ENCODE peak calls at places on chromosome 17, in seven cellular contexts. X, D, H, B, J, Z and P are unnamed samples.

GRCh38 chr17:74089869-74090464 is 113.5 kb upstream of the RPL38 start:
- DNase-seq in B (peak), J (peak), Z (peak), H (peak), D (peak), X (no peak), P (peak)

GRCh38 chr17:67239597-67239996 is 5.4 kb downstream of the HELZ start:
- DNase-seq in J (no peak), H (no peak), B (no peak), Z (no peak), X (no peak), D (peak), P (no peak)

GRCh38 chr17:57484826-57485565 is 228.7 kb downstream of the MSI2 start:
- DNase-seq in H (no peak), B (no peak), J (no peak), X (no peak), D (no peak), Z (no peak), P (no peak)

GRCh38 chr17:36188891-36189306 is 7.7 kb downstream of the CCL3L1 start:
- DNase-seq in Z (peak), X (no peak), H (no peak), D (no peak), J (peak), B (no peak), P (no peak)

GRCh38 chr17:53919356-53919755 is 96.6 kb downstream of the KIF2B start:
- DNase-seq in H (no peak), D (no peak), Z (no peak), J (no peak), X (no peak), B (no peak), P (no peak)

GRCh38 chr17:40303009-40303657 is 5.8 kb upstream of the RARA start:
- DNase-seq in Z (peak), X (peak), B (no peak), J (no peak), H (peak), D (no peak), P (no peak)

GRCh38 chr17:31595666-31596381 is 204.3 kb downstream of the RAB11FIP4 start:
- DNase-seq in D (no peak), H (no peak), J (no peak), Z (no peak), X (no peak), B (no peak), P (no peak)

GRCh38 chr17:56834380-56835258 is 668 bp downstream of the DGKE start:
- DNase-seq in B (peak), Z (peak), H (peak), J (peak), X (no peak), D (no peak), P (no peak)

GRCh38 chr17:35543856-35544255 is 6.4 kb upstream of the SLFN12L start:
- DNase-seq in J (no peak), X (no peak), H (no peak), Z (no peak), B (no peak), D (no peak), P (no peak)

GRCh38 chr17:45688353-45688752 is 95.8 kb upstream of the CRHR1 start:
- DNase-seq in H (no peak), D (no peak), J (no peak), Z (no peak), X (no peak), B (no peak), P (no peak)

GRCh38 chr17:71801301-71801700 is 319.5 kb upstream of the SOX9 start:
- DNase-seq in Z (no peak), X (no peak), H (no peak), B (no peak), J (no peak), D (peak), P (peak)

GRCh38 chr17:60139438-60140285 is 10.1 kb upstream of the CA4 start:
- DNase-seq in H (peak), B (peak), D (no peak), X (peak), Z (peak), J (no peak), P (no peak)

GRCh38 chr17:1813088-1813487 is 16.6 kb downstream of the SMYD4 start:
- DNase-seq in J (no peak), H (no peak), X (no peak), D (peak), B (no peak), Z (no peak), P (no peak)

GRCh38 chr17:33968350-33969044 is 286.6 kb upstream of the CCL2 start:
- DNase-seq in Z (peak), H (no peak), B (no peak), J (peak), X (no peak), D (no peak), P (no peak)

GRCh38 chr17:59219370-59219769 is 941 bp upstream of the GDPD1 start:
- DNase-seq in J (no peak), Z (no peak), X (no peak), B (no peak), D (no peak), H (no peak), P (no peak)

GRCh38 chr17:76417499-76418143 is 33.2 kb downstream of the SPHK1 start:
- DNase-seq in J (no peak), H (no peak), Z (no peak), D (no peak), B (no peak), X (no peak), P (no peak)

GRCh38 chr17:19294443-19294842 is 57.3 kb downstream of the EPN2 start:
- DNase-seq in H (no peak), Z (no peak), B (no peak), J (no peak), D (no peak), X (no peak), P (no peak)

GRCh38 chr17:18933102-18934058 is 18.6 kb upstream of the SLC5A10 start:
- DNase-seq in J (no peak), Z (no peak), H (no peak), B (no peak), X (no peak), D (no peak), P (no peak)

GRCh38 chr17:45218895-45219661 is 2.6 kb upstream of the FMNL1 start:
- DNase-seq in B (peak), Z (peak), H (peak), D (peak), X (peak), J (no peak), P (no peak)

GRCh38 chr17:5468075-5468473 is 708 bp downstream of the DHX33 start:
- DNase-seq in J (no peak), X (no peak), Z (no peak), H (no peak), B (no peak), D (no peak), P (no peak)

GRCh38 chr17:75922963-75923874 is 17.6 kb downstream of the FBF1 start:
- DNase-seq in Z (no peak), B (no peak), X (no peak), H (no peak), J (no peak), D (no peak), P (no peak)

GRCh38 chr17:17778308-17779014 is 58.3 kb downstream of the SREBF1 start:
- DNase-seq in Z (no peak), J (no peak), X (peak), B (no peak), D (no peak), H (peak), P (peak)

GRCh38 chr17:73770115-73770848 is 126.0 kb upstream of the SDK2 start:
- DNase-seq in B (peak), D (peak), X (peak), J (no peak), Z (no peak), H (peak), P (peak)

GRCh38 chr17:41717408-41718286 is 5.5 kb downstream of the GAST start:
- DNase-seq in D (no peak), Z (no peak), X (no peak), B (peak), J (no peak), H (no peak), P (no peak)

GRCh38 chr17:2737693-2738092 is 11.8 kb downstream of the CCDC92B start:
- DNase-seq in B (no peak), D (no peak), J (no peak), H (no peak), Z (no peak), X (no peak), P (no peak)

GRCh38 chr17:57662644-57663308 is 82.3 kb downstream of the CCDC182 start:
- DNase-seq in D (peak), H (peak), J (no peak), Z (peak), X (peak), B (peak), P (peak)

GRCh38 chr17:21058098-21058893 is 15.5 kb upstream of the USP22 start:
- DNase-seq in X (no peak), D (no peak), Z (no peak), B (no peak), H (no peak), J (no peak), P (peak)

GRCh38 chr17:68460715-68461114 is 3.4 kb upstream of the WIPI1 start:
- DNase-seq in Z (peak), B (no peak), J (no peak), X (no peak), H (no peak), D (no peak), P (no peak)

GRCh38 chr17:17824780-17825614 is 11.8 kb downstream of the SREBF1 start:
- DNase-seq in B (no peak), J (no peak), H (no peak), X (no peak), Z (no peak), D (no peak), P (no peak)

GRCh38 chr17:2883544-2884203 is 87.4 kb downstream of the RAP1GAP2 start:
- DNase-seq in D (no peak), J (no peak), X (no peak), H (no peak), B (no peak), Z (no peak), P (no peak)

GRCh38 chr17:1779571-1780074 is 17.8 kb downstream of the SERPINF1 start:
- DNase-seq in Z (peak), H (peak), X (peak), J (no peak), D (peak), B (peak), P (peak)

GRCh38 chr17:2054262-2054739 is 602 bp upstream of the HIC1 start:
- DNase-seq in H (no peak), Z (no peak), J (no peak), B (no peak), D (no peak), X (no peak), P (no peak)

GRCh38 chr17:364766-365165 is 12.2 kb upstream of the RPH3AL start:
- DNase-seq in X (no peak), B (no peak), J (no peak), Z (no peak), D (no peak), H (no peak), P (no peak)

GRCh38 chr17:17807440-17807839 is 29.3 kb downstream of the SREBF1 start:
- DNase-seq in Z (no peak), D (no peak), X (no peak), J (no peak), H (no peak), B (no peak), P (no peak)

GRCh38 chr17:17681744-17682292 is 560 bp downstream of the RAI1 start:
- DNase-seq in J (no peak), Z (peak), B (peak), D (no peak), X (no peak), H (no peak), P (no peak)

GRCh38 chr17:65143899-65144590 is 6.9 kb downstream of the RGS9 start:
- DNase-seq in H (no peak), Z (no peak), X (no peak), D (no peak), J (no peak), B (no peak), P (no peak)

GRCh38 chr17:35930211-35931065 is at the start of gene RDM1:
- DNase-seq in D (no peak), J (peak), H (peak), B (peak), X (peak), Z (peak), P (peak)

GRCh38 chr17:9948967-9949366 is 43.9 kb upstream of the RCVRN start:
- DNase-seq in B (no peak), J (no peak), X (no peak), D (no peak), H (no peak), Z (no peak), P (no peak)

GRCh38 chr17:3659541-3660111 is 8.8 kb downstream of the TAX1BP3 start:
- DNase-seq in D (peak), X (peak), B (peak), J (no peak), Z (no peak), H (peak), P (peak)

DNA sequence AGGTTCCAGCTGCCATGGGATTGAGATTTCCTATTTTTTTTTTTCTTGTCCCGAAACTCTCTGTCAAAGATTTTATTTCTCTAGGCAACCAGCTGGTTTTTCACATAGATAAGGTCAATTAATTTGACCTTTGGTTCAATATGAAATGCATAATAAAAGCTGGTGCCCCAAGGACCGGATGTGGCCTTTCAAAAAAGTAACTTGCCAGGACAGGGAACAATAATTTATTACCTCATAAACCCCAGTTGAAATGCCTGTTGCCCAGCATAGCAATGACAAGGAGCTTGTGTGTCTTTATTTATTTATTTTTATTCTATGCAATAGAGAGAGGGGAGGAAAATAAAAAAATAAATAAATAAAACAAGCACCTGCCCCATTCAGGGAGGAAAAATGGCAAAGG is 472.7 kb downstream of the KCNJ2 start:
- DNase-seq in X (no peak), Z (no peak), D (no peak), H (no peak), J (no peak), B (no peak), P (no peak)
- H3K4me3 ChIP-seq in X (no peak), Z (no peak), D (no peak), H (no peak), J (no peak), B (no peak), P (no peak)

GRCh38 chr17:28747801-28748750 is 4.3 kb downstream of the TRAF4 start:
- DNase-seq in B (no peak), J (no peak), H (no peak), D (no peak), X (no peak), Z (no peak), P (no peak)
- H3K4me3 ChIP-seq in B (no peak), J (no peak), H (peak), D (no peak), X (no peak), Z (no peak), P (no peak)

GRCh38 chr17:81470944-81471803 is 41.4 kb downstream of the ACTG1 start:
- DNase-seq in Z (no peak), X (no peak), D (no peak), J (no peak), H (no peak), B (no peak), P (no peak)
- H3K4me3 ChIP-seq in Z (no peak), X (no peak), D (peak), J (no peak), H (no peak), B (no peak), P (no peak)

GRCh38 chr17:28570716-28571254 is 539 bp downstream of the PIGS start:
- DNase-seq in D (no peak), X (no peak), H (no peak), B (peak), J (no peak), Z (peak), P (no peak)

GRCh38 chr17:28572294-28573099 is 1.2 kb upstream of the PIGS start:
- DNase-seq in Z (no peak), D (no peak), H (no peak), B (no peak), J (no peak), X (no peak), P (no peak)

GRCh38 chr17:28567604-28568003 is 3.7 kb downstream of the PIGS start:
- DNase-seq in J (peak), X (no peak), Z (no peak), H (no peak), D (no peak), B (no peak), P (no peak)

GRCh38 chr17:28571255-28572122 is at the start of gene PIGS:
- DNase-seq in Z (peak), H (peak), J (peak), X (peak), B (peak), D (peak), P (peak)

GRCh38 chr17:28569446-28569845 is 1.9 kb downstream of the PIGS start:
- DNase-seq in X (no peak), J (no peak), D (no peak), B (no peak), Z (no peak), H (no peak), P (no peak)
- H3K4me3 ChIP-seq in X (no peak), J (peak), D (no peak), B (no peak), Z (no peak), H (no peak), P (no peak)

GRCh38 chr17:8695916-8696415 is 48.7 kb downstream of the CCDC42 start:
- DNase-seq in H (no peak), J (no peak), Z (no peak), D (no peak), X (no peak), B (no peak), P (no peak)

GRCh38 chr17:8696456-8696855 is 48.2 kb downstream of the CCDC42 start:
- DNase-seq in H (no peak), X (no peak), D (no peak), Z (no peak), J (no peak), B (no peak), P (no peak)

GRCh38 chr17:8696951-8697745 is 47.5 kb downstream of the CCDC42 start:
- DNase-seq in X (peak), B (no peak), H (no peak), J (no peak), Z (no peak), D (no peak), P (peak)

GRCh38 chr17:8700546-8700945 is 44.1 kb downstream of the CCDC42 start:
- DNase-seq in D (no peak), X (no peak), H (no peak), J (no peak), B (no peak), Z (no peak), P (no peak)

GRCh38 chr17:8698142-8699050 is 46.2 kb downstream of the CCDC42 start:
- DNase-seq in J (no peak), Z (no peak), B (peak), H (no peak), X (peak), D (no peak), P (peak)
- H3K4me3 ChIP-seq in J (no peak), Z (no peak), B (no peak), H (no peak), X (peak), D (no peak), P (peak)